ENCODE peak calls at places on chromosomes 13 and 19, in five cellular contexts. C is cardiac muscle cell, R is body of pancreas, L is Peyer's patch, V is transverse colon. Y is an unnamed sample. For H3K4me1, the result is how much of the 10 kb centered on the place peaks cover.

GRCh38 chr13:28384789-28385188 is 110.1 kb downstream of the FLT1 start:
- DNase-seq in C (no peak), R (no peak), L (no peak), V (no peak), Y (no peak)

GRCh38 chr19:52936151-52936957 is 13.1 kb upstream of the ZNF888 start:
- DNase-seq in C (no peak), R (peak), L (no peak), V (peak), Y (no peak)

GRCh38 chr13:51230473-51231105 is 8.4 kb downstream of the FAM124A start:
- DNase-seq in C (peak), R (peak), L (no peak), V (peak), Y (peak)

GRCh38 chr19:19738564-19738963 is 5.7 kb upstream of the ZNF14 start:
- DNase-seq in C (no peak), R (no peak), L (no peak), V (no peak), Y (no peak)

GRCh38 chr13:30880756-30881155 is 25.3 kb upstream of the MEDAG start:
- DNase-seq in C (no peak), R (no peak), L (no peak), V (no peak), Y (peak)

GRCh38 chr19:23766951-23767350 is 8.3 kb upstream of the ZNF681 start:
- DNase-seq in C (no peak), R (no peak), L (no peak), V (no peak), Y (no peak)

GRCh38 chr13:44578064-44578394 is 1.9 kb upstream of the TSC22D1 start:
- DNase-seq in C (no peak), R (no peak), L (peak), V (no peak), Y (no peak)

GRCh38 chr13:31236211-31236786 is 36.5 kb downstream of the B3GLCT start:
- DNase-seq in C (peak), R (no peak), L (no peak), V (no peak), Y (no peak)

GRCh38 chr13:73057284-73058025 is 1.4 kb upstream of the KLF5 start:
- DNase-seq in C (no peak), R (no peak), L (no peak), V (no peak), Y (no peak)

GRCh38 chr13:20713751-20714150 is 10.3 kb downstream of the IL17D start:
- DNase-seq in C (no peak), R (no peak), L (no peak), V (no peak), Y (peak)

DNA sequence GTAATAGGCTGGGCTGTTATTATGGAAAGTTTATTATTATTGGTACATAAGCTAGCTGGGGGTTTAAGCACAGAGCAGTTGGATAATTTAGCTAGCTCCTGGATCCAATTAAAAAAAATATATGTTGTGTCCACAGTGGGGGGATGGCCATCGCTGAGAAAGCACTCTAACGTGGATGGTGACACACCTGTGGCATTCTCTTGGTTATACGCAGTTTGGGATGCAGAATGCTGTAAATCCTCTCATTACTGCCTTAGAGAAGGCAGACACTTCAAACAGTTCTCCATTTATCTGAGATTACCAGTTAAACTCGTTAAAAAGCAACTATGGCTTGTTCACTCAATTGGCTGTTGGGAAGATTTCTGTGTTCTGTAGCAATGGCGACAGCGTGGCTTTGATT is 2.4 kb upstream of the ZNF536 start:
- DNase-seq in C (no peak), R (no peak), L (no peak), V (no peak), Y (no peak)
- H3K27ac ChIP-seq in C (no peak), R (no peak), L (no peak), V (no peak), Y (no peak)

DNA sequence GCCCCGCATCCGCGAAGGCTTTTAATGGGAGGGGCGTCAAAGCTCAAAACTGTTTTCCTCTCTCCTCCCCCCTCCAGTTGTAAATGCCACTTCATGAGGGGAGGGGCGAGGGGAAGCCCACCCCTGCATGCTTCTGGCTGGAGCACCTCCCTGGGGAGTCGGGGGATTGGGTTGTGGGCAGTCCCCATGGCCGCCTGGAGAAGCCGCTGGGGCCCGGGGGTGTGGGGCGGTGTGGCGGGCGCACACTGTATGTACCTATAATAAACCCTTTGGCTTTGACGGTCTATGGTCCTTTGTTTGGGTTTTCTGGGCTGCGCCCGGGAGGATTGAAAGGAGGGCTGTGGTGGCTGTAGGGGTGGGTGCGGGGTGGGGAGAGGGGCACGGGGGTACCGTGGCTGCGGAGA is 490 bp upstream of the SHKBP1 start:
- DNase-seq in C (no peak), R (no peak), L (no peak), V (no peak), Y (no peak)
- H3K4me3 ChIP-seq in C (peak), R (peak), L (peak), V (peak), Y (peak)

DNA sequence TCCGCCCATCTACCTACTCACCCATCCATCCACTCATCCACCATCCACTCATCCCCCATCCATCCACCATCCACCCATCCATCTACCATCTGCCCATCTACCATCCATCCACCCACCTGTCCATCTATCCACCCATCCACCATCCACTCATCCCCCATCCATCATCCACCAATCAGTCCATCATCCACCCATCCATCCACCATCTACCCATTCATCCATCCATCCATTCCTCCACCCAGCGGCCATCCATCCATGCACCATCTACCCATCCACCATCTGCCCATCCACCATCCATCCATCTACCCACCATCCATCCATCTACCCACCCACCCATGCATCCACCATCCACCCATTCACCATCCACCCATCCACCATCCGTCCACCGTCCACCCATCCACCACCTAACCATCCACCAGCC is 13.6 kb upstream of the JUND start:
- DNase-seq in C (no peak), R (no peak), L (no peak), V (no peak), Y (no peak)
- H3K4me1 ChIP-seq in C (under half), R (under half), L (under half), V (under half), Y (under half)

GRCh38 chr13:39941236-39941635 is 285.8 kb downstream of the COG6 start:
- DNase-seq in C (no peak), R (no peak), L (no peak), V (no peak), Y (no peak)
- H3K27ac ChIP-seq in C (no peak), R (no peak), L (no peak), V (no peak), Y (no peak)

GRCh38 chr13:100398360-100398759 is 190.2 kb downstream of the GGACT start:
- DNase-seq in C (no peak), R (no peak), L (no peak), V (no peak), Y (no peak)

GRCh38 chr13:100399455-100399854 is 189.1 kb downstream of the GGACT start:
- DNase-seq in C (no peak), R (no peak), L (no peak), V (no peak), Y (no peak)

GRCh38 chr13:100409132-100409531 is 179.5 kb downstream of the GGACT start:
- DNase-seq in C (no peak), R (no peak), L (no peak), V (no peak), Y (no peak)

GRCh38 chr13:100403675-100404074 is 184.9 kb downstream of the GGACT start:
- DNase-seq in C (no peak), R (no peak), L (no peak), V (no peak), Y (no peak)
- H3K4me3 ChIP-seq in C (no peak), R (no peak), L (no peak), V (no peak), Y (no peak)

Y was measured in right cardiac atrium.